ENCODE peak calls at places on chromosomes 11 and 22, in four cellular contexts. T is A549, U is right atrium auricular region, C is RWPE2. P is an unnamed sample. For H3K4me1, the result is how much of the 10 kb centered on the place peaks cover.

GRCh38 chr11:27545946-27546345 is 39.4 kb upstream of the LIN7C start:
- DNase-seq in T (no peak), C (no peak), U (no peak), P (no peak)

GRCh38 chr11:42034821-42035220 is 575.4 kb upstream of the LRRC4C start:
- DNase-seq in T (no peak), U (no peak), C (no peak), P (no peak)

GRCh38 chr11:9158898-9159391 is 67.5 kb upstream of the SCUBE2 start:
- DNase-seq in C (no peak), U (no peak), T (no peak), P (no peak)

GRCh38 chr11:65880844-65881421 is 1.3 kb downstream of the CTSW start:
- DNase-seq in U (no peak), C (peak), T (no peak), P (no peak)

GRCh38 chr11:111561801-111562325 is 21.3 kb downstream of the LAYN start:
- DNase-seq in U (no peak), T (no peak), C (no peak), P (no peak)

GRCh38 chr22:28902490-28902889 is 19.1 kb downstream of the ZNRF3 start:
- DNase-seq in C (no peak), U (no peak), T (no peak), P (no peak)

GRCh38 chr11:4514196-4514595 is 30.8 kb upstream of the OR52M1 start:
- DNase-seq in T (no peak), C (no peak), U (no peak), P (no peak)

GRCh38 chr22:19035474-19036228 is 86.6 kb downstream of the DGCR2 start:
- DNase-seq in U (no peak), C (no peak), T (no peak), P (peak)

GRCh38 chr11:61602775-61603569 is 22.1 kb upstream of the SYT7 start:
- DNase-seq in C (peak), T (no peak), U (peak), P (peak)
- H3K4me3 ChIP-seq in C (no peak), T (no peak), U (no peak), P (no peak)

GRCh38 chr11:1746516-1746931 is 3.9 kb downstream of the IFITM10 start:
- DNase-seq in C (no peak), T (no peak), U (no peak), P (no peak)
- H3K4me1 ChIP-seq in C (under half), T (under half), U (under half), P (under half)

DNA sequence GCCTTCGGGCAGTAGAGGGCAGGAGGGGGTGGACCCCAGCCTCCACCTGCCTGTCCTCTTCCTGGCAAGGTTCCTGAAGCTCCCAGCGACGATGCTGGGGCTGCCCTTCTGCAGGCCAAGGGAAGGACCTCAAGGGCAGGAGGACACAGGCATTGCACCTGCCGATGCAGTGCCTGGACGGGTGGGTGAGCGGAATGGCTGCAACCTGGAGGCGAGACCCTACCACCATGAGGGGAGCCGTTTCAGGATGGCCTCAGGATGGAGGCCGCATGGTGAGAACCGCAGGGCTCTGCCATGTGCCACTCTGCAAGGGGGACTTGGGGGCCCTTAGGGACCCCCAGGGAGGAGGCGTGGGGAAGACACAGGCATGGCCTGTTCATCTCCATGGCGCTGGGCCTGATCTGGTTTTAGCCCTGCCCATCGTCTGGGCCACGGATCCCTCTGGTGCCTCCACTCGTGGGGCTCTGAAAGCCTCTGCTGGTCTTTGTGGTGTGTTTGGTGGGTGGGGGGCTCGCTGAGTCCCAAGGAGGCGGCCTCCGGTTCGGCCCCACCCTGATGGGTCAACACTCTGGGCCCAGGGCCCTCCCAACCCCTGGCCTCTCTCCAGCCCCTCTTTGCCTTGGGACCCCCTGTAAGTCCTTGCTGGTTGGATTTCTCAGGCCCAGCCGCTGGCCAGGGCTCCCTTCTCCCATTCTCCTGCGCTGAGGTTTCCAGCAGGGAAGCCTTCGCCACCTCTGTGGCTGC is 1.3 kb upstream of the LSP1 start:
- DNase-seq in C (no peak), U (no peak), T (no peak), P (peak)
- H3K4me3 ChIP-seq in C (no peak), U (no peak), T (no peak), P (no peak)

GRCh38 chr11:47539681-47540039 is 13.3 kb downstream of the CELF1 start:
- DNase-seq in C (no peak), T (no peak), U (no peak), P (no peak)

GRCh38 chr11:47534707-47535251 is 18.2 kb downstream of the CELF1 start:
- DNase-seq in U (no peak), C (no peak), T (no peak), P (no peak)

GRCh38 chr11:47538741-47539575 is 14.0 kb downstream of the CELF1 start:
- DNase-seq in U (no peak), T (no peak), C (no peak), P (no peak)

GRCh38 chr11:47533690-47534135 is 19.2 kb downstream of the CELF1 start:
- DNase-seq in C (no peak), U (no peak), T (no peak), P (no peak)

GRCh38 chr11:47536925-47537324 is 16.0 kb downstream of the CELF1 start:
- DNase-seq in T (no peak), U (no peak), C (no peak), P (no peak)
- H3K4me1 ChIP-seq in T (half or more), U (under half), C (under half), P (under half)

DNA sequence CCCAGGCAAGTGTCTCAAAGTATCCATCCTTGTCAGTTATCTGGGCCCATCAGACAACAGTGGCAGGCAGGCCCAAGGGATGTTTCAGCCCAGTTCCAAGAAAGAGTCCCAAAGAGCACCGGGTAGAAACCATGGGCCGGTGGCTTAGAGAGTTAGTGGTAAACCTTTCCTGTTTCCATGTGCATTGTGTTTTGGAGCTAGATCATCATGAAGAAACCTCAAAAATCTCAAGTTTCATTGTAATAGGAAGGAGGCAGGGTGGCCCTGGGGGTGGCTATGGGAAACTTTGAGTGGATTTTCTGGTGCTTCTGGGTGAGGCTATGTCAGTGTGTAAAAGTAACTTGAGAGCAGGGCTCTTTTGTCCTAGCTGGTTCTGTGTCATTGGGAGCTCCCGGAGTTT is 68.1 kb downstream of the UBASH3B start:
- DNase-seq in U (no peak), C (no peak), T (no peak), P (no peak)
- H3K4me3 ChIP-seq in U (no peak), C (no peak), T (no peak), P (no peak)

P was measured in kidney.